ENCODE peak calls at places on chromosomes 1 and 21, in ten cellular contexts. E, X, W, M, Y, B, D, I, R and G are unnamed samples.

GRCh38 chr1:203480525-203481084 is 5.0 kb downstream of the PRELP start:
- DNase-seq in Y (peak; percentile 74), D (peak; percentile 21), I (peak; percentile 91), W (no peak), E (peak; percentile 86), M (no peak), R (no peak), X (peak; percentile 91), B (peak; percentile 94), G (peak; percentile 94)

GRCh38 chr1:31843506-31843905 is 27.7 kb upstream of the SPOCD1 start:
- DNase-seq in E (no peak), M (no peak), X (no peak), Y (no peak), I (peak; percentile 50), B (no peak), D (peak; percentile 6), R (no peak), W (no peak), G (peak; percentile 11)

GRCh38 chr1:80893140-80893539 is 907.6 kb upstream of the ADGRL2 start:
- DNase-seq in Y (no peak), I (no peak), B (no peak), D (no peak), W (no peak), M (no peak), R (no peak), E (no peak), X (no peak), G (no peak)

GRCh38 chr1:186008920-186009737 is 274.9 kb downstream of the HMCN1 start:
- DNase-seq in W (no peak), D (no peak), E (no peak), X (no peak), Y (no peak), R (no peak), I (no peak), B (no peak), M (no peak), G (no peak)

GRCh38 chr1:99659755-99660210 is 13.9 kb downstream of the PALMD start:
- DNase-seq in M (no peak), Y (no peak), D (no peak), I (no peak), W (no peak), B (no peak), X (no peak), R (no peak), E (no peak), G (no peak)

GRCh38 chr1:109361649-109362048 is 36.1 kb downstream of the SORT1 start:
- DNase-seq in B (no peak), E (no peak), D (no peak), M (no peak), R (no peak), X (no peak), I (no peak), Y (no peak), W (no peak), G (no peak)

GRCh38 chr1:76234061-76234460 is 159.5 kb downstream of the ST6GALNAC3 start:
- DNase-seq in Y (no peak), D (no peak), W (no peak), R (no peak), M (no peak), B (no peak), E (no peak), X (no peak), I (no peak), G (no peak)

GRCh38 chr1:238340989-238341388 is 450.3 kb upstream of the ZP4 start:
- DNase-seq in Y (no peak), X (no peak), D (no peak), R (no peak), W (no peak), M (no peak), I (no peak), B (no peak), E (no peak), G (no peak)

GRCh38 chr1:47696911-47697441 is 259.1 kb downstream of the FOXD2 start:
- DNase-seq in B (no peak), M (peak; percentile 74), I (peak; percentile 36), X (peak; percentile 39), D (peak; percentile 26), Y (no peak), W (no peak), E (no peak), R (no peak), G (peak; percentile 21)

GRCh38 chr1:54379481-54380284 is 26.5 kb downstream of the SSBP3 start:
- DNase-seq in R (no peak), I (no peak), E (peak; percentile 81), X (no peak), D (no peak), W (no peak), M (no peak), B (no peak), Y (no peak), G (no peak)

GRCh38 chr1:25342846-25343245 is 4.7 kb downstream of the TMEM50A start:
- DNase-seq in I (no peak), E (no peak), Y (no peak), M (no peak), X (no peak), R (no peak), D (no peak), W (no peak), B (no peak), G (no peak)

GRCh38 chr1:94803517-94804441 is 16.4 kb upstream of the SLC44A3 start:
- DNase-seq in X (peak; percentile 34), M (peak; percentile 90), I (no peak), B (peak; percentile 88), R (no peak), E (no peak), W (no peak), D (no peak), Y (no peak), G (peak; percentile 71)
- TF ChIP-seq POLR2AphosphoS5 in X (peak; percentile 60), M (no peak), I (no peak), B (peak; percentile 25), R (no peak), E (peak; percentile 4), W (no peak), D (no peak), Y (no peak), G (no peak)

GRCh38 chr21:40732998-40733397 is 114.0 kb downstream of the DSCAM start:
- DNase-seq in D (no peak), W (no peak), M (no peak), I (no peak), E (no peak), Y (no peak), R (no peak), B (no peak), X (no peak), G (no peak)
- H3K4me3 ChIP-seq in D (no peak overlapping the region), W (no peak overlapping the region), M (no peak overlapping the region), I (no peak overlapping the region), E (no peak overlapping the region), Y (no peak overlapping the region), R (no peak overlapping the region), B (no peak overlapping the region), X (no peak overlapping the region), G (no peak overlapping the region)

GRCh38 chr1:160432371-160432786 is 32.0 kb downstream of the VANGL2 start:
- DNase-seq in M (no peak), B (peak; percentile 17), E (no peak), R (no peak), D (no peak), W (no peak), Y (no peak), X (no peak), I (no peak), G (no peak)
- TF ChIP-seq POLR2A in M (no peak), B (no peak), E (no peak), R (no peak), D (no peak), W (no peak), Y (no peak), X (no peak), I (no peak), G (no peak)

DNA sequence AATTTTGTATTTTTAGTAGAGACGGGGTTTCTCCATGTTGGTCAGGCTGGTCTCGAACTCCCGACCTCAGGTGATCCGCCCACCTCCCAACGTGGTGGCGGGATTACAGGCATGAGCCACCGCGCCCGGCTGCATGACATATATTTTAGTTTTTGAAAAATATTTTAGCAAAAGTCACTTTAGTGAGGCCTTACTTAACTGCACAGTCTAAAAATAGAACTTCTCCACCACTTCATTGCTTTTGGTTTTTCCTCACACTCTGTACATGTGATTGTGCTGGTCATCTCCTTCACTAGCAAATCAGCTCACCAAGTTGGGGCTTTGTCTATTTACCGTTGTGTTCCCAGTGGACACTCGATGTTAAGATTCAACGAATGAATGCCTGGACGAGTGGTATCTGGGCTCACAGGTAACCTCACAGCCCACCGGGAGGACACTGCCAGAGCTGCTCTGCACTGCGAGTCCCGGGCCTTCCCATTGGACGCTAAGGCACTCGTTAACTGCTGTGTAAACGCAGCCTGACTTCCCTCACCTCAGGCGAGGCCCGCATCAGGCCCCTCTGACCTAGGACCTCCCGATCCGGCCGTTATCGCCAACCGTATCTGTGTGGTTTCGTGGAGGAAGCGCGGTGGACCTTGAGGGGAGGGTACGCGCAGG is 14.0 kb upstream of the ZNF692 start:
- DNase-seq in D (peak; percentile 53), B (no peak), Y (no peak), E (peak; percentile 51), I (peak; percentile 79), M (peak; percentile 80), W (no peak), X (peak; percentile 66), R (peak; percentile 80), G (peak; percentile 86)
- TF ChIP-seq POLR2AphosphoS5 in D (no peak), B (peak; percentile 48), Y (no peak), E (peak; percentile 6), I (no peak), M (no peak), W (peak; percentile 9), X (no peak), R (peak; percentile 39), G (no peak)

DNA sequence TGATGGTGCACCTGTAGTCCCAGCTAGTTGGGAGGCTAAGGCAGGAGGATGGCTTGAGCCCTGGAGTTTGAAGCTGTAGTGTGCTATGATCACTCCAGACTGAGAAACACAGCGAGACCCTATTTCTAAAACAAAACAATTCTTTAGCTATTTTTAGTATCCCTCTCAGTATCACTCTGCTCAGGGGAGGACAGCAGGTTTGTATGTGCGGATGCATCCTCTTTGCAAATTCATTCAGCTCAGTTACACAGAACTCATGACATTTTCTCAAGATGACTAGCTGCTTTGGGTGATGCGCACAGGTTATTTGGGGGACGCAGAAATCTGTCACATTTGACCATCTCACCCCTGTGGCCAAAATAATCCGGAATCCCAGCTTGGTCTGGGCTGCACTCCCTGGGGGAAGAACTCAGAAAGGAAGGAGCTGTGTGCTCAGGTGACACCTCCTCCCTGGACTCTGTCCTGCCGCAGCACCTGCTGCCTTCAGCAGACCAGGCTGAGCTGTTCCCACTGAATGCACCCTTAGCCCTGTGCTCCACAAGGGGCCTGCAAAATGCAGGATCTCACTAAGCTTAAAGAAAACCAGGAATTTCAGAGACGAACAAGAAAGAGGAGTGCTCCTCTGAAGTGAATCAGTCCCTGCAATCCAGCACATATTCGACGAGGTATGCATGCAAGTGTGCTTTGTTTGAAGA is 89.5 kb upstream of the PGBD5 start:
- DNase-seq in I (no peak), M (no peak), X (no peak), D (no peak), B (peak; percentile 62), W (no peak), R (peak; percentile 49), E (no peak), Y (no peak), G (no peak)
- H3K4me3 ChIP-seq in I (no peak overlapping the region), M (no peak overlapping the region), X (no peak overlapping the region), D (no peak overlapping the region), B (no peak overlapping the region), W (no peak overlapping the region), R (no peak overlapping the region), E (no peak overlapping the region), Y (no peak overlapping the region), G (no peak overlapping the region)

DNA sequence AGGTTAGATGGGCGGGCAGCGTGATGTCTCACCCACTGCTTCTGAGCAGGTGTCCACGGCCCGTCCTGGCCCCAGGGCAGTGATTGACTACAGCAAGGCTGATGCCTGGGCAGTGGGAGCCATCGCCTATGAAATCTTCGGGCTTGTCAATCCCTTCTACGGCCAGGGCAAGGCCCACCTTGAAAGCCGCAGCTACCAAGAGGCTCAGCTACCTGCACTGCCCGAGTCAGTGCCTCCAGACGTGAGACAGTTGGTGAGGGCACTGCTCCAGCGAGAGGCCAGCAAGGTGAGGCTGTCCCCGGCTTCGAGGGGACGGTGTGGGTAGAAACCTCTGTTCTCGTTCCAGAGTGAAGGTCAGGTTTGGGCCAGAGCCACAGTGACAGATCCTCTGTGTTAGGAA is 12.2 kb downstream of the DDOST start:
- DNase-seq in B (no peak), I (no peak), X (no peak), D (no peak), M (no peak), R (no peak), E (no peak), W (no peak), Y (no peak), G (no peak)
- TF ChIP-seq POLR2A in B (no peak), I (no peak), X (no peak), D (no peak), M (no peak), R (no peak), E (no peak), W (no peak), Y (no peak), G (no peak)